ENCODE peak calls at places on chromosomes 5 and 9, in four cellular contexts. X is heart right ventricle, D is posterior cingulate gyrus, H is AG04449. N is an unnamed sample.

GRCh38 chr5:3010301-3010952 is 258.9 kb upstream of the IRX2 start:
- DNase-seq in D (no peak), H (no peak), X (no peak), N (no peak)

GRCh38 chr9:75451045-75451444 is 362.7 kb downstream of the OSTF1 start:
- DNase-seq in X (no peak), H (no peak), D (no peak), N (no peak)

GRCh38 chr9:105693435-105694275 is 686 bp upstream of the TMEM38B start:
- DNase-seq in X (no peak), H (no peak), D (no peak), N (peak)

GRCh38 chr5:67941750-67942450 is 273.7 kb upstream of the PIK3R1 start:
- DNase-seq in H (no peak), D (no peak), X (no peak), N (no peak)

GRCh38 chr9:34282096-34282495 is 47.0 kb downstream of the KIF24 start:
- DNase-seq in H (no peak), X (no peak), D (no peak), N (no peak)

GRCh38 chr5:179916523-179916922 is 8.8 kb upstream of the TBC1D9B start:
- DNase-seq in X (no peak), H (no peak), D (no peak), N (no peak)

GRCh38 chr9:33351547-33351946 is 50.8 kb downstream of the AQP7 start:
- DNase-seq in H (no peak), X (no peak), D (no peak), N (no peak)

GRCh38 chr5:2378108-2378507 is 373.4 kb downstream of the IRX2 start:
- DNase-seq in X (no peak), H (no peak), D (no peak), N (no peak)

GRCh38 chr9:19648672-19649071 is 140.2 kb downstream of the SLC24A2 start:
- DNase-seq in D (no peak), H (no peak), X (no peak), N (no peak)

GRCh38 chr5:77145666-77146065 is 58.6 kb upstream of the ZBED3 start:
- DNase-seq in H (no peak), D (no peak), X (no peak), N (no peak)

GRCh38 chr5:158648631-158649030 is 451.1 kb downstream of the EBF1 start:
- DNase-seq in D (no peak), H (no peak), X (no peak), N (no peak)

GRCh38 chr9:10366171-10366779 is 246.5 kb downstream of the PTPRD start:
- DNase-seq in H (no peak), X (no peak), D (no peak), N (no peak)

GRCh38 chr5:97194366-97194765 is 11.3 kb upstream of the RIOK2 start:
- DNase-seq in X (no peak), D (no peak), H (no peak), N (no peak)

GRCh38 chr5:176415240-176416122 is 858 bp downstream of the CLTB start:
- DNase-seq in X (no peak), D (no peak), H (no peak), N (peak)

GRCh38 chr5:160262151-160262550 is 32.8 kb downstream of the FABP6 start:
- DNase-seq in H (no peak), D (no peak), X (no peak), N (no peak)

GRCh38 chr9:35538361-35539234 is 48.7 kb downstream of the RUSC2 start:
- DNase-seq in H (no peak), X (peak), D (peak), N (no peak)

GRCh38 chr5:160930361-160930760 is 78.3 kb upstream of the ATP10B start:
- DNase-seq in X (no peak), H (no peak), D (no peak), N (no peak)

GRCh38 chr5:23289162-23289561 is 218.2 kb upstream of the PRDM9 start:
- DNase-seq in X (no peak), H (no peak), D (no peak), N (no peak)

GRCh38 chr5:180338001-180338707 is 15.0 kb downstream of the GFPT2 start:
- DNase-seq in X (no peak), D (no peak), H (no peak), N (no peak)

GRCh38 chr9:8078641-8079140 is 279.1 kb upstream of the DMAC1 start:
- DNase-seq in H (no peak), X (no peak), D (no peak), N (no peak)

GRCh38 chr5:143576721-143577484 is 173.4 kb upstream of the NR3C1 start:
- DNase-seq in D (no peak), X (no peak), H (peak), N (no peak)

GRCh38 chr5:179878222-179879002 is 19.8 kb upstream of the MRNIP start:
- DNase-seq in X (no peak), H (no peak), D (no peak), N (no peak)

GRCh38 chr9:127035948-127036347 is 86.5 kb downstream of the ANGPTL2 start:
- DNase-seq in X (peak), D (peak), H (no peak), N (peak)

GRCh38 chr9:98217255-98217654 is 24.8 kb upstream of the CORO2A start:
- DNase-seq in D (no peak), H (no peak), X (no peak), N (no peak)

GRCh38 chr9:76926324-76926731 is 20.4 kb upstream of the PRUNE2 start:
- DNase-seq in H (peak), X (no peak), D (no peak), N (no peak)

GRCh38 chr5:83718195-83718825 is 2.3 kb downstream of the HAPLN1 start:
- DNase-seq in D (peak), H (peak), X (no peak), N (peak)

GRCh38 chr9:2788948-2789347 is 54.9 kb downstream of the PUM3 start:
- DNase-seq in H (no peak), X (no peak), D (no peak), N (no peak)

GRCh38 chr5:102863764-102864560 is 108.9 kb downstream of the PAM start:
- DNase-seq in X (no peak), H (no peak), D (no peak), N (no peak)

N was measured in frontal cortex.